ENCODE peak calls at places on chromosome 7, in seven cellular contexts. R is A549, J is transverse colon, H is sigmoid colon, S is ovary, T is suprapubic skin, G is tibial nerve. Y is an unnamed sample.

GRCh38 chr7:42233166-42233565 is 3.8 kb downstream of the GLI3 start:
- DNase-seq in R (no peak), J (no peak), H (no peak), S (no peak), T (no peak), G (no peak), Y (no peak)

GRCh38 chr7:143511593-143512047 is 33.9 kb downstream of the TAS2R41 start:
- DNase-seq in R (no peak), J (no peak), H (no peak), S (no peak), T (no peak), G (no peak), Y (no peak)

GRCh38 chr7:117118579-117119180 is 165.4 kb downstream of the ST7 start:
- DNase-seq in R (no peak), J (no peak), H (no peak), S (no peak), T (no peak), G (no peak), Y (no peak)

GRCh38 chr7:67618569-67619543 is 622.2 kb downstream of the TYW1 start:
- DNase-seq in R (peak), J (no peak), H (no peak), S (peak), T (no peak), G (peak), Y (no peak)

GRCh38 chr7:23220690-23221305 is 25.8 kb upstream of the GPNMB start:
- DNase-seq in R (no peak), J (no peak), H (no peak), S (no peak), T (no peak), G (no peak), Y (no peak)

GRCh38 chr7:50531401-50531906 is 33.8 kb downstream of the DDC start:
- DNase-seq in R (peak), J (no peak), H (no peak), S (no peak), T (no peak), G (no peak), Y (no peak)

GRCh38 chr7:155883491-155884224 is 71.4 kb upstream of the SHH start:
- DNase-seq in R (no peak), J (no peak), H (peak), S (no peak), T (peak), G (no peak), Y (peak)

GRCh38 chr7:3194501-3195141 is 106.4 kb upstream of the SDK1 start:
- DNase-seq in R (peak), J (no peak), H (no peak), S (peak), T (no peak), G (no peak), Y (no peak)

GRCh38 chr7:32591938-32592337 is 96.6 kb downstream of the AVL9 start:
- DNase-seq in R (no peak), J (no peak), H (no peak), S (no peak), T (no peak), G (no peak), Y (no peak)

GRCh38 chr7:5266148-5267028 is 16.4 kb upstream of the SLC29A4 start:
- DNase-seq in R (peak), J (no peak), H (no peak), S (no peak), T (no peak), G (no peak), Y (no peak)

GRCh38 chr7:100435401-100436304 is 644 bp downstream of the PPP1R35 start:
- DNase-seq in R (peak), J (peak), H (peak), S (peak), T (no peak), G (no peak), Y (peak)

GRCh38 chr7:135761751-135762488 is 13.3 kb upstream of the FAM180A start:
- DNase-seq in R (no peak), J (no peak), H (no peak), S (no peak), T (no peak), G (no peak), Y (no peak)

GRCh38 chr7:74633451-74633921 is 24.0 kb upstream of the GTF2I start:
- DNase-seq in R (no peak), J (peak), H (no peak), S (no peak), T (no peak), G (no peak), Y (peak)

GRCh38 chr7:95470452-95470851 is 15.3 kb upstream of the ASB4 start:
- DNase-seq in R (peak), J (peak), H (no peak), S (no peak), T (no peak), G (no peak), Y (no peak)

GRCh38 chr7:15326044-15326644 is 235.7 kb downstream of the AGMO start:
- DNase-seq in R (peak), J (no peak), H (no peak), S (no peak), T (no peak), G (no peak), Y (no peak)

GRCh38 chr7:29346574-29346973 is 152.0 kb downstream of the CHN2 start:
- DNase-seq in R (no peak), J (no peak), H (no peak), S (no peak), T (no peak), G (no peak), Y (no peak)
- TF ChIP-seq EP300 in R (no peak), J (no peak), H (no peak), S (no peak), T (no peak), G (no peak), Y (no peak)

GRCh38 chr7:130107949-130108674 is 37.8 kb downstream of the KLHDC10 start:
- DNase-seq in R (no peak), J (no peak), H (no peak), S (no peak), T (no peak), G (no peak), Y (no peak)
- TF ChIP-seq EP300 in R (no peak), J (no peak), H (no peak), S (no peak), T (no peak), G (no peak), Y (no peak)

GRCh38 chr7:101817031-101817929 is at the start of gene CUX1:
- DNase-seq in R (peak), J (peak), H (peak), S (peak), T (peak), G (no peak), Y (peak)
- TF ChIP-seq EP300 in R (no peak), J (no peak), H (no peak), S (no peak), T (no peak), G (no peak), Y (no peak)

DNA sequence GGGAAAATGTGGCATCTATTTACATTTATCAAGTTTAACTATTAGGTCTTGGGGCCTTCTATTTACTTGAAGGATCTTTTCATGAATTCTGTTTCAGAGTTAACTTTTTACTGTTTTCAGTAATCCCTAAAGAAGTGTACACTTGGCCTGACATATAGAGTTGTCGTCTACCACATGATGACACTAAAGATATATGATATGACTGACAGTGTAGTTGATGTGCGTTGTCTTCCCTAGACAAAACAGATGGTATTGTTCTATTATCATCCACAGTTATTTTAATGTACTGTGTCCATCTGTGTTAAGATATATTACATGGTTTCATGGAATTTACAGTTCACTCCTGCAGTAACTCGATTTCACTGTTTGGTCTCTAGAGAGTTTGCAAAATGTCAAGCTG is 18.0 kb downstream of the FOXP2 start:
- DNase-seq in R (no peak), J (no peak), H (no peak), S (no peak), T (no peak), G (no peak), Y (no peak)
- TF ChIP-seq EP300 in R (no peak), J (no peak), H (no peak), S (no peak), T (no peak), G (no peak), Y (no peak)

GRCh38 chr7:157151626-157152339 is 13.1 kb downstream of the UBE3C start:
- DNase-seq in R (no peak), J (no peak), H (no peak), S (no peak), T (no peak), G (no peak), Y (no peak)
- TF ChIP-seq EP300 in R (no peak), J (no peak), H (no peak), S (no peak), T (no peak), G (no peak), Y (no peak)

GRCh38 chr7:24825931-24826661 is 68.8 kb upstream of the GSDME start:
- DNase-seq in R (peak), J (peak), H (no peak), S (no peak), T (no peak), G (no peak), Y (peak)
- TF ChIP-seq EP300 in R (no peak), J (no peak), H (no peak), S (no peak), T (no peak), G (no peak), Y (no peak)

GRCh38 chr7:77888998-77889397 is 90.4 kb downstream of the PHTF2 start:
- DNase-seq in R (no peak), J (no peak), H (no peak), S (no peak), T (no peak), G (no peak), Y (no peak)
- TF ChIP-seq EP300 in R (no peak), J (no peak), H (no peak), S (no peak), T (no peak), G (no peak), Y (no peak)

GRCh38 chr7:106124176-106124575 is 12.1 kb upstream of the SYPL1 start:
- DNase-seq in R (no peak), J (no peak), H (no peak), S (no peak), T (no peak), G (no peak), Y (no peak)

GRCh38 chr7:106125417-106125816 is 13.3 kb upstream of the SYPL1 start:
- DNase-seq in R (no peak), J (no peak), H (no peak), S (peak), T (no peak), G (no peak), Y (no peak)

GRCh38 chr7:106120500-106120899 is 8.4 kb upstream of the SYPL1 start:
- DNase-seq in R (no peak), J (no peak), H (no peak), S (no peak), T (no peak), G (no peak), Y (no peak)

GRCh38 chr7:106121189-106121799 is 9.2 kb upstream of the SYPL1 start:
- DNase-seq in R (no peak), J (no peak), H (no peak), S (no peak), T (no peak), G (no peak), Y (no peak)

DNA sequence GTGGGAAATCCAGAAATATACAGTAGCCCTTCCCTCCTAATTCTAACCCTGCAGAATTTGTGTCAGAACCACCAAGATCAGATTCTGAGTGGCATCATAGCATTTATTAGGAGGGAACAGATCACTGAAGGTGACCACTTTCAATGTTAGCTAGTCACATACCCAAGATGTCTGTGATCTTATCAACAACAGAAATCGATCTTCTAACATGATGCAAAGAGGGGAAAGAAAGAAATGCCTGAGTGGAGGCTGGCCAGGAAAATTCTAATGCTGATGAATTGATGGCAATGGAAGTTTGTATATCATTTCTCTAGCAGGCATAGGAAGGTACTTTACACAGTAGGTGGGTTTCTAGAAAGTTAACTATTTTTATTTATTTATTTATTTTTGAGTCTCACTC is 10.6 kb upstream of the SYPL1 start:
- DNase-seq in R (no peak), J (no peak), H (no peak), S (no peak), T (no peak), G (no peak), Y (no peak)
- TF ChIP-seq EP300 in R (no peak), J (no peak), H (no peak), S (no peak), T (no peak), G (no peak), Y (no peak)